ENCODE peak calls at places on chromosomes 1 and 21, in four cellular contexts. M is GM12878, W is HepG2, O is SK-N-SH. N is an unnamed sample.

GRCh38 chr1:103459385-103459784 is 66.1 kb upstream of the RNPC3 start:
- DNase-seq in M (no peak), W (no peak), O (no peak), N (no peak)

GRCh38 chr21:31366825-31367224 is 22.8 kb upstream of the TIAM1 start:
- DNase-seq in M (no peak), W (no peak), O (no peak), N (peak; percentile 4)

GRCh38 chr1:110687244-110687643 is 12.5 kb upstream of the KCNA3 start:
- DNase-seq in M (no peak), W (no peak), O (no peak), N (no peak)

GRCh38 chr1:173112129-173112528 is 61.4 kb upstream of the TNFSF18 start:
- DNase-seq in M (peak; percentile 47), W (no peak), O (no peak), N (no peak)

GRCh38 chr1:56719171-56719570 is 74.1 kb downstream of the PRKAA2 start:
- DNase-seq in M (no peak), W (no peak), O (no peak), N (no peak)

GRCh38 chr21:27759820-27760219 is 792.9 kb upstream of the ADAMTS5 start:
- DNase-seq in M (no peak), W (no peak), O (no peak), N (no peak)

GRCh38 chr1:234658143-234658542 is 48.2 kb upstream of the IRF2BP2 start:
- DNase-seq in M (no peak), W (peak; percentile 37), O (no peak), N (no peak)

GRCh38 chr1:83970802-83971201 is 28.1 kb downstream of the TTLL7 start:
- DNase-seq in M (no peak), W (no peak), O (no peak), N (no peak)

GRCh38 chr1:33182452-33182851 is 609 bp upstream of the TRIM62 start:
- DNase-seq in M (no peak), W (no peak), O (peak; percentile 25), N (no peak)

GRCh38 chr1:89519779-89520358 is 4.8 kb upstream of the LRRC8B start:
- DNase-seq in M (no peak), W (peak; percentile 32), O (peak; percentile 54), N (peak; percentile 26)

GRCh38 chr1:241531195-241532172 is 694 bp upstream of the KMO start:
- DNase-seq in M (peak; percentile 66), W (peak; percentile 71), O (peak; percentile 17), N (peak; percentile 17)

GRCh38 chr1:70071597-70071996 is 133.8 kb downstream of the LRRC40 start:
- DNase-seq in M (no peak), W (no peak), O (no peak), N (no peak)

GRCh38 chr1:182283746-182284544 is 107.6 kb downstream of the GLUL start:
- DNase-seq in M (no peak), W (no peak), O (no peak), N (no peak)

GRCh38 chr1:167659440-167659839 is 29.4 kb downstream of the RCSD1 start:
- DNase-seq in M (no peak), W (no peak), O (peak; percentile 32), N (peak; percentile 17)

GRCh38 chr1:110975265-110975664 is 11.5 kb upstream of the LRIF1 start:
- DNase-seq in M (no peak), W (no peak), O (no peak), N (no peak)

GRCh38 chr1:39898648-39899603 is 2.8 kb downstream of the MYCL start:
- DNase-seq in M (no peak), W (peak; percentile 82), O (peak; percentile 85), N (peak; percentile 84)

GRCh38 chr1:11989669-11990068 is 9.4 kb downstream of the MFN2 start:
- DNase-seq in M (no peak), W (no peak), O (no peak), N (no peak)

GRCh38 chr1:116769561-116769977 is 15.3 kb downstream of the CD2 start:
- DNase-seq in M (peak; percentile 68), W (no peak), O (no peak), N (no peak)

GRCh38 chr1:2210084-2210653 is 15.6 kb upstream of the FAAP20 start:
- DNase-seq in M (no peak), W (no peak), O (no peak), N (no peak)

GRCh38 chr21:46189213-46189958 is 5.1 kb upstream of the SPATC1L start:
- DNase-seq in M (no peak), W (no peak), O (peak; percentile 62), N (no peak)

GRCh38 chr1:245666412-245666811 is 511.6 kb downstream of the KIF26B start:
- DNase-seq in M (no peak), W (no peak), O (no peak), N (no peak)

GRCh38 chr21:42232176-42232825 is 13.4 kb downstream of the ABCG1 start:
- DNase-seq in M (no peak), W (no peak), O (no peak), N (no peak)

GRCh38 chr1:173827611-173828010 is 2.9 kb upstream of the CENPL start:
- DNase-seq in M (no peak), W (no peak), O (no peak), N (no peak)

GRCh38 chr1:192633533-192634258 is 2.3 kb upstream of the RGS13 start:
- DNase-seq in M (no peak), W (no peak), O (no peak), N (no peak)

GRCh38 chr1:66346057-66346795 is 187.7 kb upstream of the SGIP1 start:
- DNase-seq in M (no peak), W (no peak), O (no peak), N (no peak)

GRCh38 chr1:223102797-223103533 is 40.1 kb downstream of the TLR5 start:
- DNase-seq in M (no peak), W (no peak), O (peak; percentile 37), N (no peak)

GRCh38 chr1:95388041-95388440 is 154.0 kb downstream of the RWDD3 start:
- DNase-seq in M (no peak), W (no peak), O (no peak), N (no peak)

GRCh38 chr21:34669149-34669879 is 520 bp downstream of the CLIC6 start:
- DNase-seq in M (no peak), W (no peak), O (peak; percentile 26), N (no peak)

GRCh38 chr1:93552751-93553455 is 105.0 kb downstream of the FNBP1L start:
- DNase-seq in M (no peak), W (peak; percentile 71), O (peak; percentile 22), N (no peak)

GRCh38 chr21:42039470-42039901 is 29.3 kb upstream of the ZBTB21 start:
- DNase-seq in M (no peak), W (no peak), O (no peak), N (no peak)

GRCh38 chr1:167252986-167253385 is 32.3 kb downstream of the POU2F1 start:
- DNase-seq in M (no peak), W (no peak), O (no peak), N (no peak)

GRCh38 chr1:166129006-166129405 is 37.8 kb downstream of the FAM78B start:
- DNase-seq in M (no peak), W (no peak), O (no peak), N (no peak)

GRCh38 chr1:166136252-166136651 is 30.5 kb downstream of the FAM78B start:
- DNase-seq in M (no peak), W (no peak), O (peak; percentile 62), N (no peak)

GRCh38 chr1:166133857-166134256 is 32.9 kb downstream of the FAM78B start:
- DNase-seq in M (no peak), W (no peak), O (no peak), N (no peak)

GRCh38 chr1:166133276-166133841 is 33.4 kb downstream of the FAM78B start:
- DNase-seq in M (no peak), W (no peak), O (no peak), N (peak; percentile 35)

DNA sequence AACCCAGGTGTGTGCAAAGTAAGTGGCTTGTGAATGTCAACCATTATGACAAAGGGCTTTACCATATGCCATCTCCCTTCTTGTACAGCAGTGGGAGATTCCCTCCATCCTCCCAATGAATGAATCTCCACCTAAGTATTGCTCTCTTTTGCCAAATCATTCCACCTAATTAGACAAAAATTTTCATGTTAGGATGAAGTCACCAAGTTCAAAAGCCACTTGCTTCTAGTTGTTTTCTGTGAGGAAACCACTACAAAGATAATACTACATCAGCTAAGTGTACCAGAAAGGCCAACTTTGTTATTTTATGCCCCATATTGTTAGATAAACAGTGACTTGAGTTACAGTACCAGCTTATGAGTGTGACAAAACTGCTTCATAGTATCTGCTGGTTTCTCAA is 34.3 kb downstream of the FAM78B start:
- DNase-seq in M (no peak), W (no peak), O (no peak), N (no peak)
- TF ChIP-seq PBX3 in M (no peak), W (no peak), O (no peak), N (no peak)

DNA sequence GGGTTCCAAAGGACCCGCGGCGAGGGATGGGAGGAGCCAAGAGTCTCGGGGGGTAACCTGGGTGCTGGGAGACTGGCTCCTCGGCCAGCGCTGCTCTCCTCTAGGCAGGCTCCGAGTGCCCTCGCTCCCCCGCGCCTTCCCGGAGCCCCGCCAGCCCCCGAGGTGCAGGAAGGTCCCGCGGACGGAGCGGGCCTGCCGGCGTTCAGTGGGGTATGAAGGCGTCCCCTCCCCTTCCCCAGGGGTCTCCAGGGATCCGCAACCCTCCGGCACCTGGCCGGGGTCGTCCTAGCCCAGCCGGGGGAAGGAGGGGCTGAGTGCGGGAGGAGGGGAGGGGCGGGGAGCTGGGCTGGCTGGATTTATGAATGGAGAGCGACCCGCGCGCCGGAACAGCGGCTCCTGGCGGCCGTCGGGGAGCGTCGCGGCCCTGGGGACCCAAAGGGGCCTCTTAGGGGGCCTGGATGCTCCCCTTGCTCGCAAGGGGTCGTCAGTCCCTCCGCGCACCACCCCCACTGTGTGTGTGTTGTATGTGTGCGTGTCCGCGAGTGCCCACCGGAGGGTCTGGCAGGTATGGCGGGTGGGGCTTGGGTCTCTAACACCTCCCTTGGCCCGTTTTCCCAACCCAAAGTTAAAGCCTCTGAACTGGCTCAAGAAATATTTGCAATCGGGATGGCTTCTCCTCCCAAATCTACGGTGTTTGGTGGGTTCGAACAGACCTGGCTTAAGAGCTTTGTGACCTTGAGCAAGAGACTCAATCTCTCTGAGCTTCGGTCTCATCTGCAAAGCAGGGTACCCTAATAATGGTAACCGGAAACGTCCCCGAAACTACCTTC is 643 bp downstream of the HCRTR1 start:
- DNase-seq in M (no peak), W (peak; percentile 19), O (peak; percentile 94), N (peak; percentile 51)
- TF ChIP-seq PBX3 in M (no peak), W (no peak), O (no peak), N (no peak)

GRCh38 chr1:171280596-171280995 is 32.3 kb downstream of the FMO1 start:
- DNase-seq in M (no peak), W (no peak), O (no peak), N (no peak)

GRCh38 chr1:171290611-171291010 is 23.4 kb upstream of the FMO4 start:
- DNase-seq in M (no peak), W (no peak), O (no peak), N (no peak)

DNA sequence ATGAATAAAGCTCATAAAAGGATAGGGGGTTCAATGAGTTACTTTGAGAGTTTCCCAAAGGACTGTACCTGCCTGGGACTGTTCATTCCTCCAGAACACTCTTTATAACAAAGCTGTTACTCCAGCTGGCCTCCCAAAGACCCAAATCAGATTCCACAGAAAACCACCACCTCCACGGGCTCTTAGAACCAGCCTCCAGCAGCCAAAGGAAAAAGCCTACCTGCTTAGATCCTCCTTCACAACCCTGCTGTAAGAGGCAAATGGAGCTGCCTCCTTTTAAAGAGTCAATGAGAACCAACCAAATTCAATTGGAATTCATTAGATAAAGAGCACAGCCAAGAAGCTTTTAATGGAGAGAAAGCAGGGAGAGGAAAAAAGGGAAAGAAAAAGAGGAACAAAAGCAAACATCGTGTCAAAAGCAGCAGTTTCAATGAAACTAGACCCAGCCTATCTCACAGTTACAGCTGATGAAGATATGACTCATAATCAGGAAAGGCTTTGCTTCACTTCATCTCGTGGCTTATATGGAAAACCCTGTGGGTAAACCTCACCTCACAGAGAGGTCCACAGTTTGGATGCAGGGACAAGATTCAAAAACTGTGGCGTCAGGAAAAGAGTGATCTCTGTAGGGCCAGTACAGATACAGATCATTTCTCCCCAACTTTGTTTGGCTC is 27.8 kb upstream of the FMO4 start:
- DNase-seq in M (no peak), W (no peak), O (no peak), N (no peak)
- TF ChIP-seq PBX3 in M (no peak), W (no peak), O (no peak), N (no peak)

GRCh38 chr1:96538883-96539282 is 182.7 kb upstream of the PTBP2 start:
- DNase-seq in M (no peak), W (no peak), O (peak; percentile 55), N (no peak)
- TF ChIP-seq PBX3 in M (no peak), W (no peak), O (peak; percentile 87), N (no peak)

N was measured in A549.